ENCODE peak calls at places on chromosomes 1 and 21, in six cellular contexts. F is HFF-Myc, C is foreskin fibroblast, V is AG09309, W is DND-41, M is AG04450. U is an unnamed sample.

GRCh38 chr1:15835205-15835740 is 12.2 kb upstream of the SPEN start:
- DNase-seq in V (no peak), M (no peak), C (no peak), F (no peak), W (no peak), U (no peak)

GRCh38 chr1:98921817-98922216 is 82.8 kb downstream of the PLPPR5 start:
- DNase-seq in F (no peak), W (no peak), M (no peak), C (peak; percentile 28), V (no peak), U (no peak)

GRCh38 chr21:45074818-45075605 is 632 bp downstream of the ADARB1 start:
- DNase-seq in V (no peak), F (no peak), W (peak; percentile 42), C (peak; percentile 44), M (no peak), U (no peak)

GRCh38 chr1:245997471-245998258 is 509.4 kb downstream of the SMYD3 start:
- DNase-seq in C (peak; percentile 78), F (peak; percentile 48), M (no peak), W (no peak), V (no peak), U (no peak)

GRCh38 chr1:68231627-68232303 is 558 bp downstream of the WLS start:
- DNase-seq in V (no peak), C (peak; percentile 90), F (no peak), M (peak; percentile 39), W (no peak), U (peak; percentile 48)

GRCh38 chr1:110508038-110508437 is 10.9 kb downstream of the KCNA10 start:
- DNase-seq in F (no peak), M (no peak), C (peak; percentile 16), W (no peak), V (no peak), U (no peak)

GRCh38 chr1:160431571-160431970 is 31.2 kb downstream of the VANGL2 start:
- DNase-seq in W (no peak), F (no peak), M (no peak), C (no peak), V (no peak), U (no peak)

GRCh38 chr21:41230530-41230929 is 62.6 kb downstream of the BACE2 start:
- DNase-seq in F (no peak), M (no peak), W (no peak), V (no peak), C (no peak), U (no peak)

GRCh38 chr1:113768916-113769598 is 9.8 kb upstream of the PHTF1 start:
- DNase-seq in V (no peak), F (no peak), W (no peak), C (no peak), M (no peak), U (no peak)

GRCh38 chr1:206589206-206589605 is 23.1 kb downstream of the EIF2D start:
- DNase-seq in V (peak; percentile 92), M (peak; percentile 92), F (peak; percentile 65), C (peak; percentile 91), W (no peak), U (peak; percentile 87)

GRCh38 chr1:15454256-15454655 is 2.3 kb upstream of the CELA2A start:
- DNase-seq in M (peak; percentile 32), W (no peak), C (peak; percentile 59), F (no peak), V (peak; percentile 63), U (peak; percentile 26)

GRCh38 chr21:38448619-38449186 is 49.6 kb downstream of the ERG start:
- DNase-seq in W (no peak), V (no peak), M (no peak), C (no peak), F (no peak), U (no peak)

GRCh38 chr1:89890085-89890754 is 69.4 kb downstream of the LRRC8D start:
- DNase-seq in F (no peak), M (no peak), V (no peak), C (no peak), W (no peak), U (no peak)

GRCh38 chr1:71154454-71154853 is 73.6 kb upstream of the ZRANB2 start:
- DNase-seq in V (no peak), W (no peak), M (no peak), C (no peak), F (no peak), U (no peak)

GRCh38 chr1:51583532-51583931 is 33.4 kb upstream of the OSBPL9 start:
- DNase-seq in W (no peak), V (peak; percentile 27), C (peak; percentile 85), M (peak; percentile 32), F (no peak), U (peak; percentile 66)

DNA sequence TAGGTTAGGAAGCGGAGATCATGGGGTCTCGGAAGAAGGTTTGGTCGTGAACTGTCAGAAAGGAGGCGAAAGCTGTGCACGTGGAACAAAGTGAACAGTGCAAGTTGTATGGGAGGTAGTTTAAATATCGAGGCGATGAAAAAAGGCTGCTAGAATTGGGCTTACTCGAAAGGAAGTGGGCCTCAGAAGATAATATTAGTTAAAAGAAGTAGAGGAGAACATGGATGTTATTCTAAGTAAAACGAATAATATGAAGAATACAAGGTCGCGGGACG is 571 bp downstream of the WDR3 start:
- DNase-seq in V (no peak), C (no peak), W (no peak), F (no peak), M (no peak), U (no peak)
- H3K4me3 ChIP-seq in V (peak overlapping the region; percentile 94), C (peak overlapping the region; percentile 99), W (peak overlapping the region; percentile 93), F (peak overlapping the region; percentile 98), M (peak overlapping the region; percentile 97), U (peak overlapping the region; percentile 100)

GRCh38 chr1:167209044-167209443 is 11.6 kb upstream of the POU2F1 start:
- DNase-seq in M (no peak), C (no peak), W (no peak), V (no peak), F (no peak), U (no peak)

GRCh38 chr1:167206166-167206835 is 14.4 kb upstream of the POU2F1 start:
- DNase-seq in C (no peak), M (no peak), W (no peak), F (no peak), V (no peak), U (no peak)

GRCh38 chr1:167210966-167211674 is 9.6 kb upstream of the POU2F1 start:
- DNase-seq in V (no peak), F (no peak), M (no peak), C (no peak), W (peak; percentile 8), U (no peak)

GRCh38 chr1:167208624-167208976 is 12.1 kb upstream of the POU2F1 start:
- DNase-seq in W (no peak), C (no peak), M (no peak), V (no peak), F (no peak), U (no peak)

GRCh38 chr1:167207940-167208623 is 12.6 kb upstream of the POU2F1 start:
- DNase-seq in F (no peak), V (no peak), W (no peak), C (peak; percentile 30), M (no peak), U (no peak)
- H3K4me3 ChIP-seq in F (no peak overlapping the region), V (no peak overlapping the region), W (no peak overlapping the region), C (no peak overlapping the region), M (no peak overlapping the region), U (no peak overlapping the region)

GRCh38 chr1:28836421-28836956 is 24.5 kb downstream of the OPRD1 start:
- DNase-seq in M (no peak), C (no peak), F (no peak), V (no peak), W (no peak), U (no peak)
- H3K4me3 ChIP-seq in M (no peak overlapping the region), C (no peak overlapping the region), F (no peak overlapping the region), V (no peak overlapping the region), W (no peak overlapping the region), U (no peak overlapping the region)

GRCh38 chr1:235835226-235835625 is 31.5 kb downstream of the LYST start:
- DNase-seq in V (no peak), W (no peak), F (no peak), M (no peak), C (peak; percentile 69), U (no peak)
- H3K4me3 ChIP-seq in V (no peak overlapping the region), W (no peak overlapping the region), F (no peak overlapping the region), M (no peak overlapping the region), C (peak overlapping the region; percentile 21), U (no peak overlapping the region)